ENCODE peak calls at places on chromosomes 3 and 15, in nine cellular contexts. T, Z, S, R, D, E, J, O and M are unnamed samples.

GRCh38 chr3:27623085-27623753 is 98.9 kb downstream of the EOMES start:
- DNase-seq in J (no peak), E (no peak), T (no peak), S (no peak), O (no peak), D (no peak), Z (no peak), R (no peak), M (no peak)

GRCh38 chr3:153889905-153890334 is 231.3 kb upstream of the ARHGEF26 start:
- DNase-seq in R (no peak), E (no peak), T (no peak), D (no peak), Z (no peak), S (no peak), O (no peak), J (no peak), M (no peak)

GRCh38 chr3:42129014-42129953 is 38.1 kb downstream of the TRAK1 start:
- DNase-seq in J (no peak), Z (peak; percentile 84), O (no peak), T (no peak), D (no peak), R (peak; percentile 29), E (no peak), S (peak; percentile 68), M (no peak)

GRCh38 chr3:54965746-54966145 is 37.9 kb upstream of the LRTM1 start:
- DNase-seq in J (no peak), D (no peak), T (no peak), Z (no peak), R (peak; percentile 96), E (no peak), S (no peak), O (no peak), M (no peak)

GRCh38 chr3:72634128-72634527 is 214.1 kb downstream of the SHQ1 start:
- DNase-seq in Z (peak; percentile 49), D (no peak), O (no peak), T (no peak), J (no peak), R (no peak), E (no peak), S (no peak), M (no peak)

GRCh38 chr3:176661432-176661964 is 535.8 kb downstream of the TBL1XR1 start:
- DNase-seq in O (no peak), J (no peak), Z (no peak), S (no peak), E (no peak), D (no peak), R (no peak), T (no peak), M (no peak)

GRCh38 chr3:144032531-144033234 is 61.1 kb downstream of the DIPK2A start:
- DNase-seq in E (no peak), T (no peak), S (no peak), J (no peak), O (no peak), R (no peak), D (no peak), Z (peak; percentile 32), M (no peak)

GRCh38 chr3:185983495-185984141 is 45.8 kb upstream of the TRA2B start:
- DNase-seq in Z (peak; percentile 69), D (peak; percentile 85), S (peak; percentile 81), E (peak; percentile 77), J (peak; percentile 80), O (peak; percentile 69), R (peak; percentile 15), T (peak; percentile 36), M (peak; percentile 76)

GRCh38 chr3:45366305-45366704 is 22.1 kb upstream of the LARS2 start:
- DNase-seq in Z (no peak), T (no peak), D (no peak), O (no peak), J (no peak), R (no peak), S (no peak), E (no peak), M (no peak)

GRCh38 chr3:59758672-59759071 is 708.8 kb upstream of the CFAP20DC start:
- DNase-seq in Z (no peak), R (no peak), J (no peak), S (no peak), D (no peak), E (no peak), T (no peak), O (no peak), M (no peak)

GRCh38 chr3:119294889-119295769 is 946 bp downstream of the ARHGAP31 start:
- DNase-seq in S (no peak), E (no peak), R (peak; percentile 46), J (peak; percentile 29), D (no peak), Z (peak; percentile 69), T (peak; percentile 45), O (peak; percentile 45), M (no peak)

GRCh38 chr15:28037969-28038640 is 61.0 kb downstream of the OCA2 start:
- DNase-seq in J (no peak), O (no peak), D (no peak), R (no peak), S (no peak), Z (no peak), E (no peak), T (no peak), M (no peak)

GRCh38 chr15:74958320-74958907 is 1.8 kb upstream of the RPP25 start:
- DNase-seq in Z (no peak), R (no peak), D (no peak), J (no peak), T (peak; percentile 68), O (peak; percentile 63), E (no peak), S (peak; percentile 87), M (peak; percentile 83)

GRCh38 chr15:82100116-82100795 is 54.4 kb upstream of the MEX3B start:
- DNase-seq in Z (no peak), J (no peak), D (no peak), O (no peak), T (no peak), E (no peak), S (no peak), R (no peak), M (no peak)

GRCh38 chr3:77684115-77684514 is 644.2 kb downstream of the ROBO2 start:
- DNase-seq in D (no peak), S (no peak), E (no peak), J (no peak), R (no peak), T (no peak), O (no peak), Z (no peak), M (no peak)

GRCh38 chr3:182783106-182783505 is 10.2 kb upstream of the ATP11B start:
- DNase-seq in J (no peak), S (no peak), E (no peak), T (no peak), D (no peak), Z (no peak), R (no peak), O (no peak), M (no peak)

GRCh38 chr3:27319304-27319703 is 49.9 kb downstream of the NEK10 start:
- DNase-seq in S (no peak), Z (no peak), O (no peak), D (no peak), E (no peak), T (no peak), R (no peak), J (no peak), M (no peak)

GRCh38 chr15:51341366-51342248 is at the start of gene GLDN:
- DNase-seq in E (peak; percentile 20), J (peak; percentile 81), R (peak; percentile 32), S (no peak), O (peak; percentile 35), Z (no peak), D (no peak), T (peak; percentile 58), M (peak; percentile 74)

GRCh38 chr3:196274585-196274984 is 12.9 kb downstream of the PCYT1A start:
- DNase-seq in E (no peak), S (no peak), T (no peak), R (peak; percentile 35), Z (peak; percentile 92), O (no peak), D (no peak), J (no peak), M (no peak)

GRCh38 chr15:81511160-81511559 is 137.1 kb upstream of the TMC3 start:
- DNase-seq in S (no peak), Z (no peak), E (no peak), R (peak; percentile 80), D (no peak), O (no peak), J (no peak), T (no peak), M (no peak)

GRCh38 chr15:79478108-79478507 is 46.0 kb downstream of the MINAR1 start:
- DNase-seq in R (no peak), J (no peak), Z (no peak), S (no peak), O (no peak), E (no peak), D (no peak), T (no peak), M (no peak)

GRCh38 chr3:112640333-112640863 is 545 bp downstream of the CCDC80 start:
- DNase-seq in J (no peak), O (no peak), T (no peak), D (no peak), E (no peak), Z (no peak), S (no peak), R (peak; percentile 85), M (no peak)

GRCh38 chr3:34015204-34016142 is 217.0 kb downstream of the PDCD6IP start:
- DNase-seq in O (no peak), Z (peak; percentile 34), R (no peak), S (no peak), E (no peak), J (no peak), D (no peak), T (no peak), M (no peak)

GRCh38 chr3:159451067-159451466 is 537.6 kb upstream of the IL12A start:
- DNase-seq in Z (no peak), R (no peak), S (no peak), D (peak; percentile 15), E (no peak), O (no peak), T (no peak), J (no peak), M (no peak)

GRCh38 chr15:69126054-69126469 is 34.4 kb upstream of the GLCE start:
- DNase-seq in J (no peak), R (peak; percentile 39), E (no peak), Z (no peak), S (peak; percentile 15), O (no peak), T (no peak), D (no peak), M (no peak)

GRCh38 chr15:69424748-69425413 is 10.7 kb downstream of the KIF23 start:
- DNase-seq in J (no peak), S (no peak), R (no peak), D (no peak), T (no peak), O (no peak), E (no peak), Z (no peak), M (no peak)

GRCh38 chr15:73560501-73561117 is 72.6 kb downstream of the NPTN start:
- DNase-seq in S (peak; percentile 34), E (no peak), D (peak; percentile 12), R (peak; percentile 42), J (peak; percentile 71), Z (peak; percentile 73), T (no peak), O (no peak), M (no peak)

GRCh38 chr3:186930639-186931486 is 537 bp downstream of the ST6GAL1 start:
- DNase-seq in E (peak; percentile 50), R (peak; percentile 41), Z (peak; percentile 90), J (peak; percentile 51), D (peak; percentile 38), T (peak; percentile 75), O (peak; percentile 79), S (peak; percentile 62), M (peak; percentile 86)

GRCh38 chr3:192063570-192063969 is 602.6 kb downstream of the PYDC2 start:
- DNase-seq in D (no peak), Z (peak; percentile 94), T (peak; percentile 46), O (peak; percentile 66), S (no peak), E (no peak), R (peak; percentile 70), J (no peak), M (no peak)

GRCh38 chr3:129061888-129062834 is 1.6 kb downstream of the GP9 start:
- DNase-seq in O (no peak), Z (no peak), D (no peak), T (no peak), S (no peak), R (no peak), E (no peak), J (no peak), M (peak; percentile 51)